ENCODE peak calls at places on chromosome 1, in eight cellular contexts. V is HT1080; A is MG63; G is AG09319; M is CD4-positive, alpha-beta T cell; Q is central memory CD8-positive, alpha-beta T cell; Y is T-helper 9 cell; P is hepatocyte. U is an unnamed sample.

GRCh38 chr1:9733160-9733789 is 81.7 kb downstream of the PIK3CD start:
- DNase-seq in Q (no peak), G (no peak), Y (no peak), P (no peak), A (no peak), M (no peak), V (no peak), U (no peak)

GRCh38 chr1:109718495-109718894 is 6.4 kb downstream of the GSTM5 start:
- DNase-seq in Y (no peak), P (no peak), Q (no peak), V (peak), A (no peak), G (no peak), M (no peak), U (peak)

GRCh38 chr1:6459850-6460265 is 6.1 kb downstream of the TNFRSF25 start:
- DNase-seq in Y (peak), Q (no peak), V (no peak), A (no peak), G (no peak), P (no peak), M (peak), U (no peak)

GRCh38 chr1:45925728-45926287 is 122.4 kb downstream of the MAST2 start:
- DNase-seq in M (no peak), A (no peak), P (no peak), V (no peak), G (no peak), Q (no peak), Y (no peak), U (no peak)

GRCh38 chr1:223403184-223403815 is 10.1 kb downstream of the CCDC185 start:
- DNase-seq in V (no peak), M (no peak), Y (no peak), P (no peak), Q (no peak), G (no peak), A (no peak), U (no peak)

GRCh38 chr1:198212675-198213074 is 55.9 kb downstream of the NEK7 start:
- DNase-seq in M (no peak), A (peak), V (peak), Q (no peak), P (no peak), Y (no peak), G (peak), U (peak)

GRCh38 chr1:172955161-172955821 is 95.5 kb downstream of the TNFSF18 start:
- DNase-seq in A (no peak), P (no peak), M (no peak), V (peak), G (no peak), Y (no peak), Q (no peak), U (no peak)

GRCh38 chr1:40383488-40384412 is 10.2 kb downstream of the SMAP2 start:
- DNase-seq in A (peak), Q (no peak), V (no peak), Y (no peak), P (no peak), M (no peak), G (no peak), U (no peak)

GRCh38 chr1:216723274-216723780 is at the start of gene ESRRG:
- DNase-seq in A (peak), Q (no peak), Y (no peak), G (no peak), M (no peak), V (no peak), P (peak), U (no peak)

U was measured in RCC 7860.